ENCODE peak calls at places on chromosomes 13 and 19, in eight cellular contexts. C is breast epithelium, V is GM12892, I is upper lobe of left lung, M is stomach, N is HepG2, P is suprapubic skin, Q is transverse colon. L is an unnamed sample.

GRCh38 chr13:32191452-32191998 is 123.6 kb downstream of the ZAR1L start:
- DNase-seq in C (no peak), V (no peak), I (no peak), M (no peak), N (no peak), P (no peak), Q (no peak), L (no peak)

GRCh38 chr13:57716295-57716694 is 84.8 kb downstream of the PCDH17 start:
- DNase-seq in C (no peak), V (no peak), I (peak), M (no peak), N (peak), P (no peak), Q (no peak), L (no peak)

GRCh38 chr19:35228177-35228930 is at the start of gene FAM187B:
- DNase-seq in C (no peak), V (no peak), I (no peak), M (no peak), N (no peak), P (peak), Q (no peak), L (no peak)

GRCh38 chr13:43662976-43663375 is 123.8 kb downstream of the ENOX1 start:
- DNase-seq in C (no peak), V (no peak), I (no peak), M (no peak), N (no peak), P (no peak), Q (peak), L (no peak)

GRCh38 chr19:662207-662961 is 630 bp downstream of the RNF126 start:
- DNase-seq in C (no peak), V (peak), I (peak), M (peak), N (peak), P (no peak), Q (peak), L (no peak)

GRCh38 chr13:109949395-109949794 is 163.0 kb upstream of the IRS2 start:
- DNase-seq in C (no peak), V (no peak), I (no peak), M (no peak), N (no peak), P (no peak), Q (no peak), L (no peak)

GRCh38 chr13:113337556-113337955 is 26.4 kb downstream of the GRTP1 start:
- DNase-seq in C (no peak), V (no peak), I (no peak), M (no peak), N (no peak), P (no peak), Q (no peak), L (no peak)

GRCh38 chr19:5665781-5666513 is 14.4 kb downstream of the MICOS13 start:
- DNase-seq in C (no peak), V (no peak), I (no peak), M (no peak), N (peak), P (no peak), Q (no peak), L (no peak)

GRCh38 chr13:75305057-75305456 is 176.9 kb downstream of the TBC1D4 start:
- DNase-seq in C (no peak), V (no peak), I (no peak), M (no peak), N (no peak), P (no peak), Q (no peak), L (no peak)

GRCh38 chr19:2099054-2099501 is 2.4 kb downstream of the IZUMO4 start:
- DNase-seq in C (no peak), V (no peak), I (no peak), M (no peak), N (no peak), P (no peak), Q (no peak), L (no peak)

GRCh38 chr19:2100719-2101061 is 4.0 kb downstream of the IZUMO4 start:
- DNase-seq in C (no peak), V (no peak), I (no peak), M (no peak), N (no peak), P (no peak), Q (no peak), L (no peak)

GRCh38 chr19:2101417-2102335 is 5.0 kb downstream of the IZUMO4 start:
- DNase-seq in C (no peak), V (no peak), I (no peak), M (no peak), N (no peak), P (no peak), Q (no peak), L (no peak)

GRCh38 chr19:2097330-2098327 is 914 bp downstream of the IZUMO4 start:
- DNase-seq in C (no peak), V (peak), I (no peak), M (no peak), N (no peak), P (no peak), Q (peak), L (peak)

DNA sequence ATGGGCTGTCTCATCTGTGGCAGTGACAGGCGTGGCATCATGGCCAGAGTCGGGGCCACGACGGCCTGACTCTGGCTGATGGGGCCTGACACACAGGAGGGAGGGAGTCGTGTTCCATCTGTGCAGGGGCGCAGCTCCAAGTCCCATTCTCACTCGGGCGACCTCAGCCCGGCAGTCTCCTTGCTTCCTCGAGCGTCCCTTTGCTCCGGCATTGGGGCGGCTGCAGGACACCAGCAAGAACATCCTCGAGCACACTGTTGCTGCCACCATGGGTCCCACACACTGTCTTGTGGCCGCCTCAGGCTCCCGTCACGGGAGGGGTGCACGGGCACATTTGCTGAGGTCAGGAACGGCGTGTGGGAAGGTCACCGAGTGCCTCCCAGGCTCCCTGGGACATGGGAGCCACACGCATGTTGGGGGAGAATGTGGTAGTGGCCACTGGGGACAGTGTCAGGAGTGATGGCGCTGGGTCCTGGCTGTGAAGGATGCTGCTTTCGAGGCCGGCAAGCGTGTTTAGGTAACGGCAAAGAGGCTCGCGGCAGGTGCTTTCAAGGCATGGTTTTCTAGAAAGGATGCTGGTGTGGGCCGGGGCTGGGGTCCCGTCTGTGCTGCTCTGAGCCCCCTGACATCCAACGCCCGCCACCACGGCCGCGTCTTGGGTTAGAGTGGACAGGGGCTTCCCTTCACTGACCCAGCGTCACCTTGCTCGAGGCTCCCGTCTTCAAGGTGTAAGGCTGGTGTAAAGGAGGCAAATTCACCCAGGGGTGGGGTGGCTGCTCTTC is 3.4 kb downstream of the IZUMO4 start:
- DNase-seq in C (no peak), V (no peak), I (no peak), M (no peak), N (no peak), P (no peak), Q (no peak), L (no peak)
- TF ChIP-seq POLR2AphosphoS5 in C (no peak), V (peak), I (no peak), M (no peak), N (no peak), P (no peak), Q (no peak), L (no peak)

GRCh38 chr19:58401825-58402433 is 6.5 kb downstream of the RNF225 start:
- DNase-seq in C (peak), V (no peak), I (no peak), M (no peak), N (no peak), P (no peak), Q (no peak), L (no peak)

GRCh38 chr19:58408152-58409009 is at the start of gene ZNF584:
- DNase-seq in C (peak), V (peak), I (peak), M (peak), N (peak), P (peak), Q (peak), L (peak)

GRCh38 chr19:58407658-58408151 is 744 bp upstream of the ZNF584 start:
- DNase-seq in C (no peak), V (no peak), I (no peak), M (no peak), N (peak), P (no peak), Q (no peak), L (no peak)

GRCh38 chr19:58409010-58409790 is 751 bp downstream of the ZNF584 start:
- DNase-seq in C (peak), V (no peak), I (no peak), M (no peak), N (no peak), P (no peak), Q (no peak), L (no peak)

GRCh38 chr19:58406818-58407657 is 1.4 kb upstream of the ZNF584 start:
- DNase-seq in C (no peak), V (no peak), I (no peak), M (no peak), N (peak), P (no peak), Q (no peak), L (no peak)
- TF ChIP-seq POLR2A in C (no peak), V (no peak), I (no peak), M (no peak), N (peak), P (no peak), Q (no peak), L (no peak)

GRCh38 chr13:45331981-45332830 is 8.8 kb downstream of the TPT1 start:
- DNase-seq in C (no peak), V (no peak), I (no peak), M (no peak), N (peak), P (no peak), Q (no peak), L (no peak)
- TF ChIP-seq POLR2AphosphoS5 in C (no peak), V (no peak), I (no peak), M (no peak), N (peak), P (no peak), Q (no peak), L (no peak)

DNA sequence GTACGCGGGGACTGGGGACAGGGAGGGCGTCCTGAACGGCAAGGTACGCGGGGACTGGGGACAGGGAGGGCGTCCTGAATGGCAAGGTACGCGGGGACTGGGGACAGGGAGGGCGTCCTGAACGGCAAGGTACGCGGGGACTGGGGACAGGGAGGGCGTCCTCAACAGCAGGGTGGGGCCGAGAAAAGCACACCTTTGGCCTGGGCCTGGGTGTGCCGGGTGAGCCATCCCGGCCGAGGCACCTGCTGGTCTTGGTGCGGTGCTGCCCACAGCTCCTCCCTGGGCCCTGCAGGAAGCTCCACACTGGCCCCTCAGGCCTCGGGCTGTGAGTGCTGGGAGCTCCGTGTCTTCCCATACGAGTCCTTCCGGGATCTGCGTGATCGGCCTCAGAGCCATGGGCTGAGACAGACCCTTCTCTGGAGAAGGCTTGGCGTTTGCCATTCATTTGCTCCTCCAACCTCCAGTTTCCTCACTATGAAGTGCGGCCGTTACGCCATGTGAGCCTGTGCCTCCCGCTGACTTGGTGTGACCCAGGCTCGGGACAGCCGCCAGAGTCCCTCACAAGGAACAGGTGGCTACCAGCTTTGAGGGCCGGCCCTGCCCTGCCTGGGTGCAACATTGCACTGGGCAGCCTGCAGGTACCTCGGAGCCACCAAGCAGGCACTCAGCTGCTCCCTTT is 7.8 kb upstream of the ZNF554 start:
- DNase-seq in C (no peak), V (no peak), I (no peak), M (no peak), N (no peak), P (no peak), Q (peak), L (no peak)
- TF ChIP-seq POLR2A in C (no peak), V (no peak), I (no peak), M (no peak), N (no peak), P (no peak), Q (peak), L (no peak)

DNA sequence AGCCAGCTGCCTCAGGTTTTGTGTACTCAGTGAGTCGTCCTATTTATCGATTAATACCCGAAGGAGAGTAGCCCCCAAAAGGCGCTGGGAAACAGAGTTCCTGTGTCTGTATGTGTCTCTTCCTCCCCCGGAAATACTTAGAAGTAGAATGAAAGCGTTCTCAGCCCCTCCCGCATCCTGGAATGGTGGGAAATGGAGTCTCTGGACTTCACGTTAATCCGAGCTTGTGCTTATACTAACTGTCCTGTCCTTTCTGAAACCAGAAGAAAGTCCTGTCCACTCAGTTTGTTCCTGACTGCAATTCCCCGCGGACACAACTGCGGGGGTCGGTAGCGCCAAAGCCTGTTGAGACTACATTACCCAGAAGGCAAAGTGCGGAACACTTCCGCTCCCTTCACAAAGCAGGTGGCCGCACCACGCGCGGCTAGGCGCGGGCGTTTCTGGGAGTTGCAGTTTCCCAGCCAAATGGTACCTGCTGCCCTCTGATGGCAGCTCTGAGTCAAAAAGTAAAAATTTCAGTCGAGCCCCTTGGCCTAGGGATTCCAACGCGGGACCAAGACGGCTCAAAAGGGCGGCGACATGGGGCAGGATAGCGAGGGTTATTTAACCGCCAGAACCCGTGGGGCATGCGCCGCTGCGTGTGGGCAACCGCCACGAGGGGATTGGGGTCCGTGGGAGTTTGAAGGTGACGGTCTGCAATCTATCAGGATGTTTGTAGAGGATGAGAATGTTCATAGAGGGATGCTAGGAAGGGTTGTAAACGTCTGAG is 2.2 kb upstream of the GSK3A start:
- DNase-seq in C (peak), V (peak), I (peak), M (peak), N (peak), P (peak), Q (peak), L (peak)
- TF ChIP-seq POLR2AphosphoS5 in C (peak), V (no peak), I (peak), M (peak), N (no peak), P (peak), Q (peak), L (peak)

GRCh38 chr19:51593969-51594773 is 23.1 kb downstream of the ZNF175 start:
- DNase-seq in C (peak), V (peak), I (peak), M (peak), N (peak), P (peak), Q (peak), L (peak)
- TF ChIP-seq POLR2A in C (no peak), V (peak), I (no peak), M (no peak), N (no peak), P (no peak), Q (no peak), L (no peak)